ENCODE peak calls at places on chromosomes 7 and 10, in five cellular contexts. S is transverse colon, H is gastrocnemius medialis, O is Peyer's patch, P is tibial nerve. E is an unnamed sample. For H3K9me3, the result is how much of the 10 kb centered on the place peaks cover.

GRCh38 chr7:44768663-44769361 is 20.2 kb downstream of the ZMIZ2 start:
- DNase-seq in S (no peak), H (no peak), O (no peak), P (no peak), E (no peak)

GRCh38 chr7:77199008-77199966 is at the start of gene FGL2:
- DNase-seq in S (peak), H (peak), O (peak), P (peak), E (peak)

GRCh38 chr10:44572146-44572545 is 187.2 kb upstream of the CXCL12 start:
- DNase-seq in S (no peak), H (no peak), O (no peak), P (no peak), E (no peak)

GRCh38 chr10:103859161-103860141 is 4.1 kb upstream of the SH3PXD2A start:
- DNase-seq in S (peak), H (peak), O (no peak), P (peak), E (peak)

GRCh38 chr10:9823268-9823930 is 1194.3 kb upstream of the CELF2 start:
- DNase-seq in S (no peak), H (no peak), O (no peak), P (no peak), E (no peak)

GRCh38 chr10:79374312-79375191 is 27.3 kb downstream of the PPIF start:
- DNase-seq in S (peak), H (peak), O (peak), P (peak), E (peak)

GRCh38 chr7:11170863-11171568 is 197.3 kb downstream of the PHF14 start:
- DNase-seq in S (no peak), H (no peak), O (no peak), P (no peak), E (no peak)

GRCh38 chr10:26391701-26392695 is 46.1 kb upstream of the APBB1IP start:
- DNase-seq in S (no peak), H (no peak), O (no peak), P (no peak), E (no peak)

GRCh38 chr7:112080441-112080840 is 125.8 kb downstream of the DOCK4 start:
- DNase-seq in S (no peak), H (peak), O (no peak), P (no peak), E (no peak)

GRCh38 chr7:151194188-151194587 is 7.1 kb upstream of the ASB10 start:
- DNase-seq in S (no peak), H (no peak), O (no peak), P (no peak), E (no peak)

GRCh38 chr7:82442492-82443043 is 1.0 kb downstream of the CACNA2D1 start:
- DNase-seq in S (no peak), H (peak), O (no peak), P (no peak), E (no peak)

GRCh38 chr10:33006342-33006887 is 48.4 kb upstream of the ITGB1 start:
- DNase-seq in S (no peak), H (no peak), O (no peak), P (no peak), E (no peak)

GRCh38 chr7:159004411-159004810 is 140.3 kb downstream of the VIPR2 start:
- DNase-seq in S (no peak), H (no peak), O (no peak), P (no peak), E (no peak)

GRCh38 chr10:92813979-92814378 is 34.3 kb upstream of the EXOC6 start:
- DNase-seq in S (no peak), H (no peak), O (no peak), P (no peak), E (no peak)

GRCh38 chr10:50512743-50513416 is 110.9 kb downstream of the SGMS1 start:
- DNase-seq in S (peak), H (no peak), O (no peak), P (no peak), E (no peak)

GRCh38 chr10:70323143-70323696 is 39.4 kb upstream of the NPFFR1 start:
- DNase-seq in S (peak), H (peak), O (no peak), P (no peak), E (no peak)

GRCh38 chr7:33917661-33918060 is 12.3 kb downstream of the BMPER start:
- DNase-seq in S (no peak), H (no peak), O (no peak), P (no peak), E (no peak)

GRCh38 chr7:157559596-157560257 is 222.9 kb downstream of the DNAJB6 start:
- DNase-seq in S (no peak), H (no peak), O (peak), P (no peak), E (no peak)

GRCh38 chr7:157561523-157561785 is 224.7 kb downstream of the DNAJB6 start:
- DNase-seq in S (no peak), H (no peak), O (peak), P (no peak), E (no peak)

GRCh38 chr7:157560710-157561522 is 224.1 kb downstream of the DNAJB6 start:
- DNase-seq in S (no peak), H (no peak), O (peak), P (no peak), E (no peak)

GRCh38 chr7:157560258-157560654 is 223.5 kb downstream of the DNAJB6 start:
- DNase-seq in S (no peak), H (no peak), O (no peak), P (no peak), E (no peak)

GRCh38 chr7:157561816-157562410 is 225.1 kb downstream of the DNAJB6 start:
- DNase-seq in S (no peak), H (no peak), O (peak), P (no peak), E (no peak)
- H3K9me3 ChIP-seq in S (under half), H (under half), O (under half), P (under half), E (under half)

GRCh38 chr7:154684651-154685563 is 318.0 kb downstream of the PAXIP1 start:
- DNase-seq in S (peak), H (no peak), O (no peak), P (no peak), E (no peak)

GRCh38 chr7:154679689-154680088 is 323.2 kb downstream of the PAXIP1 start:
- DNase-seq in S (no peak), H (no peak), O (no peak), P (no peak), E (no peak)

GRCh38 chr7:154677454-154677853 is 325.5 kb downstream of the PAXIP1 start:
- DNase-seq in S (no peak), H (no peak), O (no peak), P (no peak), E (no peak)

GRCh38 chr7:154682003-154682402 is 320.9 kb downstream of the PAXIP1 start:
- DNase-seq in S (no peak), H (no peak), O (no peak), P (no peak), E (no peak)

GRCh38 chr7:154680894-154681659 is 321.8 kb downstream of the PAXIP1 start:
- DNase-seq in S (no peak), H (no peak), O (no peak), P (no peak), E (no peak)
- TF ChIP-seq POLR2A in S (no peak), H (no peak), O (no peak), P (no peak), E (no peak)

GRCh38 chr7:157843336-157844140 is 506.7 kb downstream of the DNAJB6 start:
- DNase-seq in S (no peak), H (no peak), O (no peak), P (peak), E (no peak)
- H3K9me3 ChIP-seq in S (under half), H (under half), O (under half), P (under half), E (under half)

DNA sequence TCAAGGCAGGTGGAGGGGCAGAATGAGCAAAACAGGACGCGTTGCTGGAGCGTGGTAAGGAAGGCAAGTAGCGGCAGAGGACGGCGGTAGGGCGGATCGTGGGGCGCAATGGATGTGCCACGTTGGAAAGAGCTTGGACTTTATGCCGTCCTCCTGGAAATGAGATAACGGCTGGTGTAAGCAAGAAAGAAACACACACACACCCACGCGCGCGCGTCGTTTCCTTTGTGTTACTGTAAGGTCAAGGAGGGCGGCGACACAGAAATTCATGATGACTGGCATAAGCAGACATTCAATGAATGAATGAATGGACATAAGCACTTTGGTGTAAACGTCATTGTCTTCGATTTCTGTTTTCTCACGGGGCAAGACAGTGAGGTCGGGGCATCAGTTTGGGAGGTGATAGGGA is 683 bp upstream of the ENTPD7 start:
- DNase-seq in S (peak), H (no peak), O (peak), P (peak), E (peak)
- TF ChIP-seq POLR2A in S (no peak), H (no peak), O (no peak), P (no peak), E (no peak)

DNA sequence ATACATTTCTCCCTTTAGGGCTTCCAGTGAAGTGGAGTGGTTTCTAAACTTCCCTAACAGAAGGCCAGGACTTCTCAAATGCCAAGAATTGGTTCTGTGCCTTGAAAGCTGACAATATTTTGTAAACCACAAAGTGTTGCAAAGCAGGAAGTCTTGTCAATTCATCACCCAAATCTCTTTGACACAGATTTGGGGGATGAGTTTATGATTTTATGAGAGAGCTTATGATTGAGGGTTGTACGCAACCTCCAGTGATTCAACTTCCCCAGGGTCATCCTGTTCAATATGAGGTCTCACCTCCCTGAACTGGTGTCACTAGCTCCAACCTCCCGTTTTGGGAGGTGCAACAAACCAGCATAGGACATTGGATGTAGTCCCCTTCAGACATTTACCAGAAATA is 83.7 kb downstream of the PRLHR start:
- DNase-seq in S (no peak), H (no peak), O (no peak), P (no peak), E (no peak)
- H3K9me3 ChIP-seq in S (under half), H (under half), O (under half), P (under half), E (under half)

GRCh38 chr7:2357165-2357564 is 2.5 kb downstream of the EIF3B start:
- DNase-seq in S (no peak), H (no peak), O (no peak), P (no peak), E (no peak)

GRCh38 chr7:2355079-2356008 is 717 bp downstream of the EIF3B start:
- DNase-seq in S (peak), H (no peak), O (peak), P (no peak), E (no peak)

GRCh38 chr7:2354173-2355078 is at the start of gene EIF3B:
- DNase-seq in S (peak), H (peak), O (peak), P (peak), E (peak)

GRCh38 chr7:2353113-2353512 is 1.5 kb upstream of the EIF3B start:
- DNase-seq in S (no peak), H (no peak), O (no peak), P (no peak), E (no peak)

GRCh38 chr7:2353650-2354172 is 916 bp upstream of the EIF3B start:
- DNase-seq in S (peak), H (peak), O (peak), P (peak), E (peak)
- TF ChIP-seq POLR2A in S (peak), H (peak), O (no peak), P (no peak), E (no peak)

DNA sequence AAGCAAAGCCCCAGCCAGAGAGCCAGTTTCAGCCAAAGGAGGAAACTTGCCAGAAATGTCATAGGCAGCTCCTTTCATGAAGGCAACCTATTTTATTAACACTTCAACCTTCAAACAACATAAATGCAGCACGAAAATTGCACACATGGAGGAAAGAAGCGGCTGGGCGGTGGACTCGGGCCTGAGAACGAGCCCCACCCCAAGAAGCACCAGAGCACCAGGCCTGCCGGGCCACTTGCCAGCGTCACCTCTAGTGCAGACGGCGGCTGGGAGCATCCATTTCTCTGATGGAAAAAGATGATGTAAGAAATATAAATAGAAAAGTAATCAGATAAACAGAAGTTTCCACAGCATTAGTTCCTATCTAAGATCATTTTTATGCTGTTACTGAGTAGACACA is 100.0 kb downstream of the TCERG1L start:
- DNase-seq in S (no peak), H (no peak), O (peak), P (no peak), E (no peak)
- H3K9me3 ChIP-seq in S (under half), H (under half), O (under half), P (under half), E (under half)

E was measured in body of pancreas.